ENCODE peak calls at places on chromosome 17, in five cellular contexts. F is GM12878, Z is HepG2, E is H1, V is K562. O is an unnamed sample.

GRCh38 chr17:16300554-16300953 is 52.7 kb downstream of the CENPV start:
- DNase-seq in V (no peak), Z (no peak), F (no peak), E (no peak), O (no peak)

GRCh38 chr17:57281887-57282653 is 25.7 kb downstream of the MSI2 start:
- DNase-seq in E (no peak), Z (no peak), F (no peak), V (peak), O (no peak)

GRCh38 chr17:16952401-16952800 is 19.5 kb downstream of the TNFRSF13B start:
- DNase-seq in V (no peak), F (no peak), Z (no peak), E (peak), O (no peak)

GRCh38 chr17:27485711-27486495 is 29.7 kb downstream of the KSR1 start:
- DNase-seq in F (no peak), Z (no peak), E (no peak), V (no peak), O (no peak)

GRCh38 chr17:27549251-27549919 is 81.6 kb upstream of the LGALS9 start:
- DNase-seq in Z (no peak), V (no peak), E (no peak), F (no peak), O (no peak)

GRCh38 chr17:43006639-43007551 is at the start of gene IFI35:
- DNase-seq in V (peak), E (peak), Z (peak), F (peak), O (peak)

GRCh38 chr17:81812571-81813370 is 8.8 kb downstream of the GCGR start:
- DNase-seq in Z (no peak), F (no peak), E (no peak), V (no peak), O (no peak)

GRCh38 chr17:50604470-50604869 is 30.2 kb upstream of the ABCC3 start:
- DNase-seq in F (no peak), E (no peak), Z (no peak), V (no peak), O (no peak)

GRCh38 chr17:64020068-64020766 is at the start of gene ICAM2:
- DNase-seq in F (peak), V (no peak), Z (no peak), E (no peak), O (no peak)

GRCh38 chr17:182164-182751 is 808 bp upstream of the DOC2B start:
- DNase-seq in E (no peak), V (no peak), Z (peak), F (no peak), O (no peak)

GRCh38 chr17:68054296-68054900 is 18.9 kb downstream of the KPNA2 start:
- DNase-seq in F (no peak), Z (no peak), V (no peak), E (no peak), O (no peak)

GRCh38 chr17:386145-386876 is 33.7 kb upstream of the RPH3AL start:
- DNase-seq in V (peak), E (peak), Z (peak), F (no peak), O (peak)

GRCh38 chr17:27389542-27390140 is 66.6 kb upstream of the KSR1 start:
- DNase-seq in V (no peak), F (no peak), E (no peak), Z (no peak), O (no peak)

GRCh38 chr17:29936724-29937123 is 4.7 kb upstream of the EFCAB5 start:
- DNase-seq in E (no peak), Z (no peak), V (no peak), F (no peak), O (no peak)

GRCh38 chr17:66753126-66753920 is 81.6 kb upstream of the CACNG5 start:
- DNase-seq in F (no peak), E (no peak), V (peak), Z (no peak), O (no peak)

GRCh38 chr17:34570491-34570890 is 8.9 kb upstream of the TMEM132E start:
- DNase-seq in F (no peak), V (peak), Z (no peak), E (no peak), O (no peak)

GRCh38 chr17:62719586-62719985 is 88.5 kb downstream of the MARCHF10 start:
- DNase-seq in E (no peak), Z (no peak), V (no peak), F (no peak), O (no peak)

GRCh38 chr17:63412234-63412633 is 33.9 kb downstream of the CYB561 start:
- DNase-seq in F (no peak), E (no peak), Z (no peak), V (no peak), O (no peak)

GRCh38 chr17:68613739-68614298 is 12.7 kb upstream of the FAM20A start:
- DNase-seq in V (peak), F (no peak), E (peak), Z (peak), O (peak)

GRCh38 chr17:47324224-47325020 is 667 bp downstream of the EFCAB13 start:
- DNase-seq in Z (no peak), V (peak), E (no peak), F (peak), O (no peak)

GRCh38 chr17:28711723-28712036 is at the start of gene PROCA1:
- DNase-seq in Z (no peak), E (no peak), V (peak), F (no peak), O (no peak)

GRCh38 chr17:58153046-58153445 is 4.9 kb downstream of the OR4D1 start:
- DNase-seq in Z (no peak), V (no peak), E (no peak), F (no peak), O (no peak)

GRCh38 chr17:35224436-35224835 is 18.4 kb upstream of the SLFN5 start:
- DNase-seq in F (no peak), E (no peak), Z (no peak), V (no peak), O (no peak)

GRCh38 chr17:15092762-15093161 is 172.4 kb downstream of the PMP22 start:
- DNase-seq in F (no peak), Z (no peak), V (no peak), E (no peak), O (no peak)

GRCh38 chr17:76492250-76492988 is 8.8 kb downstream of the RHBDF2 start:
- DNase-seq in Z (no peak), E (no peak), F (peak), V (no peak), O (no peak)

GRCh38 chr17:28916302-28916934 is 13.5 kb upstream of the DHRS13 start:
- DNase-seq in Z (peak), F (no peak), E (no peak), V (peak), O (peak)

GRCh38 chr17:77211681-77212080 is 70.9 kb downstream of the SEC14L1 start:
- DNase-seq in Z (no peak), E (no peak), V (no peak), F (no peak), O (no peak)

GRCh38 chr17:9022553-9023388 is 1.5 kb downstream of the NTN1 start:
- DNase-seq in F (no peak), V (no peak), Z (no peak), E (peak), O (no peak)

GRCh38 chr17:9021158-9021984 is at the start of gene NTN1:
- DNase-seq in V (no peak), E (peak), Z (no peak), F (no peak), O (no peak)

GRCh38 chr17:9024497-9024896 is 3.2 kb downstream of the NTN1 start:
- DNase-seq in F (no peak), E (no peak), V (no peak), Z (no peak), O (no peak)

GRCh38 chr17:9021985-9022552 is 759 bp downstream of the NTN1 start:
- DNase-seq in E (peak), V (no peak), F (no peak), Z (no peak), O (no peak)

GRCh38 chr17:9023389-9024210 is 2.3 kb downstream of the NTN1 start:
- DNase-seq in F (no peak), V (no peak), Z (no peak), E (peak), O (no peak)
- TF ChIP-seq EZH2 in F (no peak), V (no peak), Z (no peak), E (peak), O (no peak)

GRCh38 chr17:3691539-3692166 is 4.3 kb downstream of the P2RX5 start:
- DNase-seq in F (no peak), Z (no peak), V (peak), E (peak), O (no peak)

GRCh38 chr17:3693829-3694231 is 2.1 kb downstream of the P2RX5 start:
- DNase-seq in V (no peak), F (peak), Z (no peak), E (no peak), O (no peak)

GRCh38 chr17:3692346-3692745 is 3.6 kb downstream of the P2RX5 start:
- DNase-seq in E (peak), V (peak), Z (no peak), F (no peak), O (no peak)

GRCh38 chr17:3695129-3695722 is 729 bp downstream of the P2RX5 start:
- DNase-seq in Z (no peak), F (no peak), E (peak), V (no peak), O (no peak)

DNA sequence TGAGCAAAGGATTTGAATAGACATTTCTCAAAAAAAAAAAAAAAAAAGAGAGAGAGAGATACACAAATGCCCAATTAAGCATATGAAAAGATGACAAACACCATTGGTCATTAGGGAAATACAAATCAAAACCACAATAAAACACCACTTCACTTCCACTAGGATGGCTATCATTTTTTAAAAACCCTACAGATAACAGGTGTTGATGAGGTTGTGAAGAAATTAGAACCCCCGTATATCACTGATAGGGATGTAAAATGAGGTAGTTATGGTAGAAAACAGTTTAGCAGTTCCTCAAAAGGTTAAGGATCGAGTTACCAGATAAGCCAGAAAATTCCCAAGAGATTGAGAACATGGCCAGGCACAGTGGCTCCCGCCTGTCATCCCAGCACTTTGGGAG is 2.9 kb downstream of the P2RX5 start:
- DNase-seq in E (no peak), V (no peak), F (no peak), Z (no peak), O (no peak)
- TF ChIP-seq JUND in E (no peak), V (no peak), F (no peak), Z (no peak), O (no peak)

GRCh38 chr17:8117367-8117979 is 841 bp downstream of the ALOXE3 start:
- DNase-seq in E (no peak), F (no peak), V (no peak), Z (no peak), O (no peak)

GRCh38 chr17:8119575-8120519 is 1.5 kb upstream of the ALOXE3 start:
- DNase-seq in V (peak), F (peak), E (peak), Z (peak), O (peak)

GRCh38 chr17:8116779-8117178 is 1.5 kb downstream of the ALOXE3 start:
- DNase-seq in V (no peak), Z (no peak), E (no peak), F (no peak), O (no peak)

GRCh38 chr17:8118769-8119574 is 658 bp upstream of the ALOXE3 start:
- DNase-seq in V (peak), Z (peak), F (peak), E (peak), O (peak)

GRCh38 chr17:8117980-8118768 is at the start of gene ALOXE3:
- DNase-seq in Z (peak), F (no peak), V (peak), E (peak), O (peak)
- TF ChIP-seq EZH2 in Z (no peak), F (no peak), V (no peak), E (peak), O (no peak)

GRCh38 chr17:74298690-74299617 is 24.9 kb downstream of the DNAI2 start:
- DNase-seq in V (no peak), F (no peak), E (no peak), Z (no peak), O (no peak)

GRCh38 chr17:74299618-74300009 is 25.6 kb downstream of the DNAI2 start:
- DNase-seq in V (no peak), E (no peak), Z (no peak), F (no peak), O (no peak)

GRCh38 chr17:74296548-74296936 is 22.5 kb downstream of the DNAI2 start:
- DNase-seq in E (peak), Z (peak), V (peak), F (no peak), O (peak)

GRCh38 chr17:74295625-74296547 is 21.9 kb downstream of the DNAI2 start:
- DNase-seq in V (peak), F (no peak), E (no peak), Z (no peak), O (no peak)

GRCh38 chr17:74297941-74298340 is 23.9 kb downstream of the DNAI2 start:
- DNase-seq in E (no peak), V (no peak), F (no peak), Z (no peak), O (no peak)
- TF ChIP-seq JUND in E (no peak), V (no peak), F (no peak), Z (no peak), O (no peak)

GRCh38 chr17:18136357-18136756 is 27.8 kb downstream of the MYO15A start:
- DNase-seq in E (no peak), V (no peak), F (no peak), Z (no peak), O (no peak)
- TF ChIP-seq EZH2 in E (no peak), V (no peak), F (no peak), Z (no peak), O (no peak)

GRCh38 chr17:65058151-65058550 is 1.6 kb upstream of the GNA13 start:
- DNase-seq in Z (no peak), V (no peak), E (no peak), F (no peak), O (no peak)
- TF ChIP-seq JUND in Z (no peak), V (no peak), E (no peak), F (no peak), O (no peak)

DNA sequence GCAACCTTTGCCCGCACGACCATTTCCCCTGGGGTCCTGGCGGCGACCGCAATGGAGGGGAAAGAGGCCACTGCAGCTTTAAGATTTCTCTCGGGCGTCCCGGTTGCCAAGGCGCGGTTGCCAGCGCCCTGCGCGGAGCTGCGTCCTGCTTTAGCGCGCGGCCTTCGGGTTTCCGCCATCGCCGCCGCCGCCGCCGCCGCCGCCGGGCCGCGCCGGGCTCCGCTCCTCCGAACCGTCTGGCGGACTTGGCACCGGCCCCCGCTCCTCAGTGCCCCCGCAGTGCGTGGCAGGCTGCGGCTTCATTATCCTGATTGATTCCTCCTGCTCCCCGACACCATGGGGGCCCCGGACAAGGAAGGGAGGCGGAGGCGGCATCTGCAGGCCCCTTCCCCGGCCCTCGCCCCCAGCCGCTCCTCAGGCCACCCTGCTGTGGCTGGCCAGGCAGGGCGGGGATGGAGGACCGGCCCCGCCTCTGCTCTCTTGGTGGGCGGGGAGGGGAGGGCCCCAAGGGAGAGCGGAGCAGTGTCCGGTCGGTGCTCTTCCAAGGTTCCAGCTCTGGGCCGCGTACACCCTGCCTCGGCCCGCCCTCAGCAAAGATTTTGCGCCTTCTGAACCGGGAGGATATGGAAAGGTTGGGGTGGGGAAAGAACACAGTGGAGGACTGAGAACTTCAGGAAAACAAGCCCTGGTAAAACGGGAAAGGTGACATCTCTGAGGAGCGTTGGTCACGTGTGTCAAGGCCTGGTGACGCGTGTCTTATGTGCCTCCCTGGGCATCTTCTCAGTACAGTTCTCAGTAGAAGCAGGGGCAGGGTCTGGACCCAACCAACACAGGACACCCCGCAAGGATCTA is 34.0 kb downstream of the NEUROD2 start:
- DNase-seq in V (peak), F (no peak), E (peak), Z (peak), O (peak)
- TF ChIP-seq EZH2 in V (no peak), F (no peak), E (no peak), Z (no peak), O (no peak)

DNA sequence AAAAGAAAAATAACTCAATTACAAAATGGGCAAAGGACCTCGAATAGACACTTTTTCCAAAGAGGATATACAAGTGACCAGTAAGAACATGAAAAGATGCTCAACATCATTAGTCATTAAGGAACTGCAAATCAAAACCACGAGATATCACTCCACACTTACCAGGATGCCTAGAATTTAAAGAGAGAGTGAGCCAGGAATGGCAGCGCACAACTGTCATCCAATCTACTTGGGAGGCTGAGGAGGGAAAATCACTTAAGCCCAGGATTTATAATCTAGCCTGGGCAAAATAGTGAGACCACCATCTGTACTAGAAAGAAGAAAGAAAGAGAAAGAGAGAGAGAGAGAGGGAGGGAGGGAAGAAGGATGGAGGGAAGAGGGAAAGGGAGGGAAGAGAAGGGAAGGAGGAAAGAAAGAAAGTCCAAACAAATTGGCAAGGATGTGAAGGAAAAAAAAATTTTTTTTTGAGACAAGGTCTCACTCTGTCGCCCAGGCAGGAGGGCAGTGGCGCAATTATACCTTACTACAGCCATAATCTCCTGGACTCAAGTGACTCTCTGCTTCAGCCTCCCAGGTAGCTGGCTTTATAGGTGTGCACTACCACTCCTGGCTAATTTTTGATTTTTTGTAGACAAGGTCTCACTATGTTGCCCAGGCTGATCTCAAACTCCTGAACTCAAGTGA is 22.6 kb downstream of the TBX2 start:
- DNase-seq in Z (no peak), V (no peak), E (no peak), F (no peak), O (no peak)
- TF ChIP-seq JUND in Z (no peak), V (no peak), E (no peak), F (no peak), O (no peak)

DNA sequence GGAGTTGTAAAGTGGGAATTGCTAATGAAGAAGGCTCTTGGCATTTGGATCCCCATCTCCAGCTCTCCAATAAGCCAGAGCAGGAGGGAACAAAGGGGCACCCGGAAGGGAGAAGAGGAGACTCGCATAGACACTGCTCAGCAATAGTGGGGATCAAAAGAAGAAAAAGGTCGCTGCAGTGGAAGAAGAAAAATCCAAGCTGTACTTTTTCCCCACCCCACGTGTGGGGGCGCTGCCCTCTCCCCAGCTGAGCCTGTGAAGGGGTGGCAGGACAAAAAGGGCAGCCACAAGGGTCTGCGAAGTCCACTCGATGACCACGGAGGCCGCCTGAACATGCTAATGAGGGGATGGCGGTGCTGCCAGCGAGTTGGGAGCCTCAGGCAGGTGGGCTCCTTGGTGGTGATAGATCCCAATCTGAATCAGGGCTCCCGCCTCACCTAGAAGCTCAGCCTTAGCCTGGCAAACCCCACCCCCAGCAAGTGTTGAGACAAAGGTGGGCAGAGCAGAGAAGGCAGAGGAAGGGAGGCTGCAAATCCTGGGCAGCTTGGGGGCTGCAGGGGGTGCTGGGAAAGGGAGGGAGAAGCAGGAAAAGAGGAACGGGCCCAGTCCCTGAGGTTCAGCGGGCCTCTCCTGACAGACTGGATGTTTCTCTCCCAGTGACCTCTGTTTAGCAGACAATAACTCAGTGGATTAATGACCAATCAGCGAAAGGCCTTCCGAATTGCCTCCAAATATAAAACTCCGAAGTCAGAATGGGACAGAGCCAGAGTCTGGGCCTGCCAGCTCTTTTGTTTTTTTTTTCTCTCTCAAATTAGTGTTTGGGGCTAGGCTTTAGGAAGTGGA is 14.9 kb upstream of the HOXB2 start:
- DNase-seq in F (no peak), V (no peak), Z (no peak), E (no peak), O (no peak)
- TF ChIP-seq EZH2 in F (no peak), V (no peak), Z (no peak), E (peak), O (no peak)

O was measured in HCT116.